ENCODE peak calls at places on chromosomes 3 and 15, in five cellular contexts. L, C, G, E and M are unnamed samples. For H3K4me1, the result is how much of the 10 kb centered on the place peaks cover.

GRCh38 chr3:63141-63845 is 133.3 kb upstream of the CHL1 start:
- DNase-seq in L (no peak), C (no peak), G (no peak), E (peak), M (no peak)

GRCh38 chr3:127798716-127799115 is 23.6 kb downstream of the MGLL start:
- DNase-seq in L (no peak), C (no peak), G (no peak), E (no peak), M (peak)

GRCh38 chr3:15110201-15110600 is 11.3 kb upstream of the RBSN start:
- DNase-seq in L (no peak), C (no peak), G (no peak), E (no peak), M (no peak)

GRCh38 chr3:46298871-46299607 is 54.9 kb upstream of the CCR2 start:
- DNase-seq in L (no peak), C (no peak), G (no peak), E (no peak), M (no peak)

GRCh38 chr3:184665101-184665500 is 46.8 kb downstream of the MAGEF1 start:
- DNase-seq in L (no peak), C (no peak), G (no peak), E (no peak), M (no peak)

GRCh38 chr3:72487078-72487765 is 361.0 kb downstream of the SHQ1 start:
- DNase-seq in L (no peak), C (peak), G (peak), E (peak), M (peak)

GRCh38 chr3:123733805-123734526 is 149.1 kb upstream of the HACD2 start:
- DNase-seq in L (no peak), C (no peak), G (peak), E (peak), M (no peak)

GRCh38 chr15:29685156-29686078 is 136.9 kb downstream of the TJP1 start:
- DNase-seq in L (no peak), C (no peak), G (no peak), E (peak), M (no peak)

GRCh38 chr3:196431193-196432136 is 762 bp downstream of the UBXN7 start:
- DNase-seq in L (no peak), C (peak), G (peak), E (peak), M (peak)

GRCh38 chr15:98686983-98687382 is 38.6 kb downstream of the IGF1R start:
- DNase-seq in L (no peak), C (no peak), G (no peak), E (no peak), M (no peak)

GRCh38 chr15:98690272-98690671 is 41.9 kb downstream of the IGF1R start:
- DNase-seq in L (no peak), C (no peak), G (no peak), E (peak), M (no peak)

GRCh38 chr15:98689431-98689861 is 41.1 kb downstream of the IGF1R start:
- DNase-seq in L (no peak), C (no peak), G (peak), E (peak), M (no peak)

GRCh38 chr15:98694153-98694552 is 45.8 kb downstream of the IGF1R start:
- DNase-seq in L (no peak), C (no peak), G (no peak), E (no peak), M (no peak)

GRCh38 chr15:98692213-98692612 is 43.9 kb downstream of the IGF1R start:
- DNase-seq in L (no peak), C (no peak), G (no peak), E (no peak), M (no peak)
- H3K4me1 ChIP-seq in L (under half), C (under half), G (under half), E (under half), M (under half)

DNA sequence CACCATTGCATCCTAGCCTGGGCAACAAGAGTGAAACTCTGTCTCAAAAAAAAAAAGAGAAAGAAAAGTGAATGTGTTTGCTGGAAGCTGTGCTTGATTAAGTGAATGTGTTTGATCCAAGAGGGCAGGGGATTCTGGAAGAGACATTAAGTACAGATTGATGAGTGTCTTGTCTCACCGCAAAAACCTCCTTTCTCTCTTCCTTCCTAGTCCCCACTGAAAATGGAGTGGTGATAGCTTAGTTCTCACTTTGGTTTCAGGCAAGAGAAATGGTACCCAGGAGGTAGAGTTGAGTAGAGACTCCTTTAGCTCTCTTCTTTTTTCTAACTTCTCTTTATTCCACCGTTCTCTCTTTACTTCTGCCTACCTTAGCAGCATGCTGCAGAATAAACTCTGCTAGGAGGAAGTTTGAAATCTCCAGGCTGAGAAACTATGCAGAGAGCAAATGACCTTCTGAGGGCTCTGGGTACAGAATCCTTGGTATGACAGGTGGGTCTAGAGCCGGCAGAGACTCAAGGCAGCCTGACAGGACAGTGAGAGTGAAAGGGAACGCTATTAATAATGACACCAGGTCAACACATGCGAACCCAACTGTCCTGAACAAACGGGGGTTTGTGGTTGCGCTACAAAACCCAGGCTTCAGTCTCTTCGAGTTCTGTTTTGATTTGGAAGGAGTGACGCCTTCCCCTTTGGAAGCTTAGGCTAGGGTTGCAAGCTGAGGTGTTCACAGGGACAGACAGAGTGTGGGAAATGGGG is 74.9 kb downstream of the SMAD3 start:
- DNase-seq in L (no peak), C (no peak), G (no peak), E (no peak), M (no peak)
- H3K4me1 ChIP-seq in L (under half), C (under half), G (under half), E (half or more), M (half or more)

GRCh38 chr3:50318163-50318562 is 4.4 kb downstream of the HYAL2 start:
- DNase-seq in L (no peak), C (no peak), G (no peak), E (no peak), M (no peak)

GRCh38 chr3:50319872-50320625 is 2.5 kb downstream of the HYAL2 start:
- DNase-seq in L (no peak), C (peak), G (no peak), E (no peak), M (peak)

GRCh38 chr3:50318615-50319014 is 3.9 kb downstream of the HYAL2 start:
- DNase-seq in L (no peak), C (peak), G (no peak), E (no peak), M (peak)

GRCh38 chr3:50320853-50321145 is 1.7 kb downstream of the HYAL2 start:
- DNase-seq in L (no peak), C (no peak), G (no peak), E (no peak), M (no peak)

GRCh38 chr3:50319181-50319871 is 3.2 kb downstream of the HYAL2 start:
- DNase-seq in L (no peak), C (no peak), G (no peak), E (no peak), M (no peak)
- H3K4me1 ChIP-seq in L (half or more), C (under half), G (half or more), E (under half), M (half or more)

GRCh38 chr3:42653303-42653559 is 266 bp upstream of the ZBTB47 start:
- DNase-seq in L (no peak), C (no peak), G (no peak), E (no peak), M (no peak)
- H3K4me1 ChIP-seq in L (under half), C (under half), G (under half), E (under half), M (under half)

DNA sequence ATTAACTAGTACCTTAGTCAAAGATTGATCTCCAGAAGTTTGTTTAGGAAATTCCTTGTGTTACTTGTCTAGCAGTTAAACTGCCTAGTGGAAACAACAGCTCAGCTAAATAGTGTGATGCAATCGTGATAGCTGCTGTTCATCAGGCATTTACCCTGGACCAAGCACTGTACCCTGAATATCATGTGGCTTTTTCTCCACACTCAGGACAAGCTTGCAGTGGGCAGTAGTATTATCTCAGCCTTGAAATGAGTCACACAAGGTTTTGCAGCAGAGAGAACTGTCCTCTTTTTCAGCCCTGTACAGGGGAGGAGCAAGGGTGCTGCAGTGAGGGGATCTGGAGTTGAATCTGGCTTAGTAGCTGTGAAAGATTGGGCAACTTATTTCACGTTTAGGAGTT is 208.4 kb downstream of the TP63 start:
- DNase-seq in L (no peak), C (no peak), G (no peak), E (peak), M (no peak)
- H3K4me1 ChIP-seq in L (under half), C (under half), G (under half), E (under half), M (under half)

GRCh38 chr3:160001154-160001760 is 12.6 kb downstream of the IL12A start:
- DNase-seq in L (no peak), C (no peak), G (no peak), E (no peak), M (no peak)
- H3K4me1 ChIP-seq in L (under half), C (under half), G (under half), E (under half), M (under half)

DNA sequence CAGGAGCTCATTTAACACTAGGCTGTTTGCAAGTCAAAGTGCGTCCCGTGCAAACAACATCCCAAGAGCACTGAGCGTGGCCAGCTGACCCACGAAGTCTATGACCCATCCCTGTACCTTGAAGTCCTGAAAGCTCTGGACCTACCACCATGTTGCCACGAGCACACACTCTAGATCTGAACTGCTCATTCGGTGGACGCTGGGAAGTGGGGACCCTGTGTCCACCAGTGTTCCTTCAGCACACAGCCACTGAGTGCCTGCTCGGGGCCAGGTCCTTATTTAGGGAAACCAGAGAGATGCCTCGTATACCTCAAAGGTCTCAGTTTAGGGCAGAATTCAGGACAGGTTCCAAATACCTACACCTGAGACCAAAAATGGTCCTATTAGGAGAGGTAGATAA is 236.9 kb downstream of the XXYLT1 start:
- DNase-seq in L (no peak), C (no peak), G (no peak), E (no peak), M (no peak)
- H3K4me1 ChIP-seq in L (under half), C (under half), G (half or more), E (under half), M (under half)

GRCh38 chr15:59280855-59281254 is 74.2 kb downstream of the LDHAL6B start:
- DNase-seq in L (no peak), C (no peak), G (no peak), E (no peak), M (no peak)
- H3K4me1 ChIP-seq in L (under half), C (under half), G (half or more), E (under half), M (under half)

DNA sequence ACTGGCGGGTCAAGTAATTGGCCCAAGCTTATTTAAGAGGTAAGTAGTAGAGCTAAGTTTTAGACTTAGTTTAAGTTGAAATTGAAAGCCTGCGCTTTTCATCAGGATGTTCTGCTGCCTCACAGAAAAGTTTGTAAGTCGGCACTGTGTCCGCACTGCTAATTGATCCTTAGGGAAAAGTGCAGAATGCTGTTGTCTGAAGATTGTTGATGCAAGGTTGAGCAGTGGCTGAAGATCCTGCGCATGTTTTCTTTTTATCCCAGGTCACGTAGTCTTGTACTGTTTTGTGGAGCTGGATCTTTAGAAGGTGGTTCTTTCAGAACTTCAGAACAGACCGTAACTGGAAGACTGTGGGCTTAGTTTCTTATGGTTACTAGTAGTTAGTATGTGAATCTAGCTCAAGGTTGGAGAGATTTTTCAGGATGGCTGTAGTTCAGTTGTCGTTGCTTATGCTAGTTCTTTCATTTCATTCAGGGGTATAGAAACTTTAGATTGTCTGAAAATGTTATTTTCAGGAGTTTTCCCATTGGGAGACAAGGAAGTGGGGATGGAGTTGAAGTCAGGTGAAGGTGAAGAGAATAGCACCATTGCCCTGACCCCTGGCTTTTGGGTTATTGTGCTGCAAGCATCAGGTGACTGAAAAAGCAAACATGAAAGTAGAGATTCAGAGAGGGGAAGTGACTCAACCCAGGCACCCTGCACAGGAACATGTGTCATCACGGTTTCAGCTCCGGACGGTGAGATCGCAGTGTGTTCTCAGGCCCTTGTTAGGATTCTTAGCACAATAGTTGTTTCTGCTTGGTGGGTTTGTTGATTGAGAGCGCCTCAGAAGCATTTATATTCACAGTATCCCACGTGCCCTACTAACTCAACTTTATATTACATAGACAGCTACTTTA is 32.8 kb downstream of the AKAP13 start:
- DNase-seq in L (no peak), C (peak), G (peak), E (peak), M (peak)
- H3K4me1 ChIP-seq in L (under half), C (under half), G (under half), E (under half), M (under half)